ENCODE peak calls at places on chromosome 10, in seven cellular contexts. H, S, B, Z, K, U and C are unnamed samples.

GRCh38 chr10:78867555-78867939 is 201.2 kb upstream of the ZMIZ1 start:
- DNase-seq in H (no peak), S (no peak), B (no peak), Z (no peak), K (no peak), U (no peak), C (no peak)

GRCh38 chr10:34492081-34492480 is 323.0 kb downstream of the PARD3 start:
- DNase-seq in H (peak; percentile 40), S (no peak), B (no peak), Z (no peak), K (no peak), U (peak; percentile 47), C (no peak)

GRCh38 chr10:79981673-79982485 is 33.0 kb upstream of the SFTPD start:
- DNase-seq in H (peak; percentile 69), S (no peak), B (no peak), Z (peak; percentile 31), K (peak; percentile 65), U (peak; percentile 69), C (peak; percentile 25)

GRCh38 chr10:73469579-73469978 is 26.2 kb downstream of the PPP3CB start:
- DNase-seq in H (no peak), S (no peak), B (no peak), Z (no peak), K (no peak), U (no peak), C (no peak)

GRCh38 chr10:124168991-124169826 is 75.8 kb upstream of the CHST15 start:
- DNase-seq in H (no peak), S (no peak), B (no peak), Z (no peak), K (no peak), U (no peak), C (no peak)

GRCh38 chr10:14263041-14263440 is 67.7 kb downstream of the FRMD4A start:
- DNase-seq in H (no peak), S (no peak), B (no peak), Z (no peak), K (no peak), U (no peak), C (no peak)

GRCh38 chr10:21355591-21356011 is 169.9 kb downstream of the SKIDA1 start:
- DNase-seq in H (no peak), S (no peak), B (no peak), Z (no peak), K (no peak), U (no peak), C (no peak)

GRCh38 chr10:25531662-25532061 is 356.9 kb downstream of the GPR158 start:
- DNase-seq in H (no peak), S (no peak), B (no peak), Z (no peak), K (no peak), U (no peak), C (no peak)

GRCh38 chr10:126175586-126176258 is 212.6 kb downstream of the ADAM12 start:
- DNase-seq in H (no peak), S (no peak), B (no peak), Z (no peak), K (no peak), U (no peak), C (no peak)

GRCh38 chr10:86312701-86313270 is 53.8 kb downstream of the GRID1 start:
- DNase-seq in H (no peak), S (no peak), B (no peak), Z (no peak), K (no peak), U (no peak), C (no peak)

GRCh38 chr10:119237722-119238436 is 30.5 kb downstream of the GRK5 start:
- DNase-seq in H (no peak), S (no peak), B (no peak), Z (no peak), K (no peak), U (no peak), C (no peak)

GRCh38 chr10:108358912-108359311 is 1194.4 kb upstream of the SORCS1 start:
- DNase-seq in H (no peak), S (no peak), B (no peak), Z (no peak), K (peak; percentile 36), U (peak; percentile 20), C (peak; percentile 74)

GRCh38 chr10:60390224-60390626 is 550 bp upstream of the ANK3 start:
- DNase-seq in H (no peak), S (no peak), B (no peak), Z (no peak), K (no peak), U (no peak), C (no peak)

GRCh38 chr10:87038786-87039185 is 18.7 kb downstream of the FAM25A start:
- DNase-seq in H (no peak), S (no peak), B (no peak), Z (no peak), K (no peak), U (no peak), C (no peak)

GRCh38 chr10:73495884-73496674 is at the start of gene PPP3CB:
- DNase-seq in H (peak; percentile 87), S (peak; percentile 82), B (no peak), Z (no peak), K (peak; percentile 90), U (peak; percentile 96), C (peak; percentile 80)

GRCh38 chr10:43160919-43161251 is 22.6 kb downstream of the CSGALNACT2 start:
- DNase-seq in H (no peak), S (no peak), B (no peak), Z (no peak), K (no peak), U (no peak), C (no peak)

GRCh38 chr10:96960872-96961271 is 128.8 kb downstream of the LCOR start:
- DNase-seq in H (no peak), S (no peak), B (no peak), Z (no peak), K (no peak), U (no peak), C (no peak)

GRCh38 chr10:78540355-78541076 is 506.9 kb downstream of the RPS24 start:
- DNase-seq in H (no peak), S (no peak), B (no peak), Z (no peak), K (no peak), U (no peak), C (no peak)

GRCh38 chr10:61836888-61837747 is 64.4 kb upstream of the ARID5B start:
- DNase-seq in H (no peak), S (no peak), B (no peak), Z (no peak), K (peak; percentile 40), U (peak; percentile 67), C (no peak)

GRCh38 chr10:92131271-92131820 is 159.5 kb downstream of the CPEB3 start:
- DNase-seq in H (no peak), S (no peak), B (no peak), Z (no peak), K (no peak), U (peak; percentile 5), C (no peak)

GRCh38 chr10:97724341-97724941 is 10.9 kb downstream of the MARVELD1 start:
- DNase-seq in H (no peak), S (no peak), B (no peak), Z (no peak), K (no peak), U (peak; percentile 50), C (no peak)

GRCh38 chr10:69650589-69651261 is 20.7 kb downstream of the FAM241B start:
- DNase-seq in H (no peak), S (no peak), B (no peak), Z (no peak), K (no peak), U (no peak), C (no peak)

GRCh38 chr10:22666287-22667092 is 47.9 kb downstream of the PIP4K2A start:
- DNase-seq in H (no peak), S (no peak), B (no peak), Z (no peak), K (no peak), U (no peak), C (no peak)

GRCh38 chr10:99318475-99318874 is 10.7 kb upstream of the CNNM1 start:
- DNase-seq in H (no peak), S (no peak), B (no peak), Z (no peak), K (no peak), U (no peak), C (no peak)

GRCh38 chr10:6579193-6579903 is 728 bp downstream of the PRKCQ start:
- DNase-seq in H (no peak), S (no peak), B (no peak), Z (no peak), K (no peak), U (peak; percentile 6), C (no peak)